ENCODE peak calls at places on chromosomes 4 and X, in nine cellular contexts. V, D, Z, G, W, B, J, U and M are unnamed samples. For H3K36me3 and H3K4me1, the result is how much of the 10 kb centered on the place peaks cover.

GRCh38 chrX:15269120-15269519 is 763 bp downstream of the ASB9 start:
- DNase-seq in J (no peak), D (no peak), V (no peak), U (no peak), Z (no peak), W (no peak), G (no peak), B (no peak), M (no peak)

GRCh38 chrX:75076429-75076828 is 79.7 kb downstream of the ABCB7 start:
- DNase-seq in B (no peak), U (no peak), Z (no peak), D (no peak), G (no peak), W (no peak), V (no peak), J (no peak), M (no peak)

GRCh38 chr4:8916251-8916913 is 44.7 kb upstream of the HMX1 start:
- DNase-seq in D (peak), Z (no peak), W (peak), J (no peak), U (no peak), V (no peak), B (no peak), G (no peak), M (no peak)

GRCh38 chr4:128844931-128845330 is 35.4 kb downstream of the JADE1 start:
- DNase-seq in U (no peak), J (no peak), V (no peak), W (no peak), G (no peak), Z (peak), D (no peak), B (peak), M (no peak)

GRCh38 chr4:54902261-54902660 is 223.1 kb downstream of the KDR start:
- DNase-seq in G (no peak), Z (no peak), D (no peak), J (no peak), V (no peak), B (no peak), U (no peak), W (no peak), M (no peak)

GRCh38 chr4:94766856-94767255 is 9.1 kb downstream of the BMPR1B start:
- DNase-seq in V (no peak), D (no peak), Z (no peak), J (no peak), W (no peak), U (no peak), G (no peak), B (no peak), M (no peak)

GRCh38 chrX:115372026-115372610 is 82.6 kb downstream of the LUZP4 start:
- DNase-seq in D (no peak), J (no peak), Z (peak), B (no peak), G (no peak), U (peak), V (no peak), W (no peak), M (peak)

GRCh38 chr4:113179091-113179490 is 129.6 kb downstream of the ANK2 start:
- DNase-seq in W (no peak), V (no peak), B (no peak), U (no peak), Z (peak), G (no peak), J (no peak), D (no peak), M (no peak)

GRCh38 chr4:144647095-144647959 is 1.4 kb downstream of the HHIP start:
- DNase-seq in Z (peak), W (no peak), B (no peak), D (no peak), V (no peak), G (no peak), J (no peak), U (no peak), M (no peak)

GRCh38 chr4:97643179-97643578 is 500.1 kb downstream of the STPG2 start:
- DNase-seq in J (no peak), D (no peak), U (no peak), Z (no peak), W (no peak), B (no peak), G (no peak), V (no peak), M (no peak)

DNA sequence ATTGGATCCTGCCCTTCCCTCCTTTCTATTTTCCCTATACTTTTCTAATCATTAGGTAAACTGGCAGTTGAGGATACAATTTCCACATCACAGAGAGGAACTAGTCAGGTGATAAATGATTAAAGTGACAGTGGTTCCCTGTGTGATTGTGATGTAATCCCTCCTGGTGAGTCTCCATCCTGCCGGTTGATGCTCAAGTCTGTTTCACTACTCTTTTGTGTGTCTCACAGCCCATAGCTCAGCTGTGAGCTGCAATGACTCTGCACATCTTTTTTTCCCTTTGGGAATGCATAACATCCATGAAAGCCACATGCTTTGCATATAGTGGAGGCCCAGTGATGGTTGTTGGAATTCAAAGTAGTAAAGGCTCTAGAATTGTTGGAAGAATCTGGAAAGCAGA is 60.4 kb downstream of the CCNI start:
- DNase-seq in Z (peak), G (no peak), J (no peak), U (no peak), W (no peak), V (no peak), B (no peak), D (no peak), M (no peak)
- H3K36me3 ChIP-seq in Z (under half), G (under half), J (under half), U (under half), W (under half), V (under half), B (under half), D (under half), M (half or more)

DNA sequence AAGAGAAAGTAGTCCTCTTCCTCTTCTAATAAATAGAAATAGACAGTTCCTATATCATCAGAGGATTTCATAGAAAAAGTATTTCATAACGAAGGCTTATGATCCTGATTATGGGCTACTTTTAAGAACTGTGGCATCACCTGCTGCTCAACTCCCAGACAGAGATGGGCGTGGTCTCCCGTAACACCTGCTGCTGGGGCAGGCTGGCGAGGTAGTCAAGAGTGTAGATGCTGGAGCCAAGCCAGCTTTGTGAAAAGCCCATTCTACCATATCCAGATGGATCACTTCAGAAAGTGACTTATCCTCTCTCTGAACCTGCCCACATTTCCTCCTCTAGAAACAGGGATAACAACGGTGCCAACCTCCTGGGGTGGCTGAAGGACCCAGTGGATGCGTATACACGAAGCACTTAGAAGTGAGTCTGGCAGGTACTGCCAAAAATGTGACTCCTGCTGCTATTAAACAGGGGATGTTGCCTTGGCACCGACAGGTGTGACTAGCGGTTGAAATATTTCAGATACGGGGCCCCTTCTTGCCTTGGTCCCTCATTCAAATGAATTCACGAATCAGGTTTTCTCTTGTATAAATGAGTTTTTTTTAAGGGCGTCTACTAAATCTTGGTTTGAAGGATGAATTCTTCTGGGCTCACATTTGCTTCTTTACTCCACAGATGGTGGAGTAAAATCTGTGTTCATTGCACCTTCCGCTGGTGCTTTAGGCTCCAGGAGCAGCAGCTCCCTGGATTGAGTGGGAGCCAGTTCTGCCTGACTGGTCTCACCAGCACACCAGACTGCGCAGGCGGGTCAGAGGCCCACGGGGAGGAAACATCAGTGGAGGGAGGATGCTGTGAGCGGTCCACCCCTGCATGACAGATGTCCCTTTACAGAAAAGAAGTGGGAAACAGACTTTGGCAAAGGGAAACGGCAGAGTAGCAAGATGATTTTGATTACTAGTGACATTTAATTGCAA is 95.7 kb downstream of the SORBS2 start:
- DNase-seq in V (no peak), Z (no peak), J (no peak), D (no peak), B (no peak), U (no peak), W (no peak), G (no peak), M (no peak)
- H3K4me1 ChIP-seq in V (under half), Z (under half), J (under half), D (under half), B (under half), U (under half), W (under half), G (under half), M (under half)

GRCh38 chr4:168857546-168858314 is 152.3 kb downstream of the CBR4 start:
- DNase-seq in D (no peak), Z (peak), V (no peak), G (no peak), J (no peak), B (no peak), W (no peak), U (no peak), M (no peak)

GRCh38 chr4:168859100-168859499 is 151.0 kb downstream of the CBR4 start:
- DNase-seq in U (no peak), Z (no peak), D (no peak), W (no peak), V (no peak), B (no peak), G (no peak), J (no peak), M (no peak)

GRCh38 chr4:168856312-168856711 is 153.7 kb downstream of the CBR4 start:
- DNase-seq in V (no peak), B (no peak), D (no peak), Z (peak), J (no peak), U (no peak), G (no peak), W (no peak), M (no peak)

GRCh38 chr4:168857009-168857408 is 153.0 kb downstream of the CBR4 start:
- DNase-seq in J (no peak), V (no peak), B (no peak), Z (no peak), D (no peak), U (no peak), G (no peak), W (no peak), M (no peak)

DNA sequence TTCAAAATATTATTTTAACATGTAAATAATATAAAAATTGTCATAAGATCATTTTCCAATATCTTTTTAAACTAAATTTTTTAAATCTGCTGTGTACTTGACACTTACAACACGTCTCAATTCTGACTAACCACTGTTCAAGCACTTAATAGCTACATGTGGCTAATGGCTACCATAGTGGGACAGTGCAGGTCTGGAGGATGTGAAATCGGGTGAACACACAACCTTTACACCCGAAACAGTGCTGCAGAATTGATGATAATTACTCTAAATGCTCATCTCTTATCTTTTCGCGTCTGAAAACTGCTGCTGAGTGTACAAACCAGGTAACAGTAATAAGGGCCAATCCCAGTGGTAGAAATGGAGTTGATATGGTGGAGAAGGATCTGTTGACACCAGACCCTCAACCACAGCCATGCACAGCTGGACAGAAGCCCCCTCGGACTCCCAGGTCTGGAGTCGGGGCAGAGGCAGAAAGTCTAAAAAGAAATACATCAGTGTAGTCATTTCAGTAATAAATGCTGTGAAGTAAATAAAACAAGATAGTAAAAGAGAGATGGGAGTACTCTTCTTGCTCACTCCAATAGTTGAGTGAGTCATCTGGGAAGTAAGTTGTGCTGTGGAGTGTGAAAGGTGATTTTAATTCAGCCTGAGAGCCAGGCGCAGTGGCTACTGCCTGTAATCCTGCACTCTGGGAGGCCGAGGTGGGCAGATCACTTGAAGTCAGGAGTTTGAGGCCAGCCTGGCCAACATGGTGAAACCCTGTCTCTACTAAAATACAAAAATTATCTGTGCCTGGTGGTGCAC is 150.0 kb downstream of the CBR4 start:
- DNase-seq in U (no peak), G (no peak), D (no peak), J (no peak), B (no peak), Z (no peak), W (no peak), V (no peak), M (no peak)
- H3K36me3 ChIP-seq in U (under half), G (under half), D (under half), J (under half), B (under half), Z (under half), W (under half), V (under half), M (under half)

GRCh38 chr4:108397850-108398249 is 222.5 kb upstream of the RPL34 start:
- DNase-seq in V (no peak), W (no peak), U (no peak), B (no peak), D (no peak), Z (no peak), G (no peak), J (no peak), M (no peak)

GRCh38 chr4:108396900-108397299 is 223.5 kb upstream of the RPL34 start:
- DNase-seq in V (no peak), W (no peak), U (no peak), J (no peak), D (no peak), G (no peak), B (no peak), Z (no peak), M (peak)

GRCh38 chr4:108398326-108398725 is 222.1 kb upstream of the RPL34 start:
- DNase-seq in Z (no peak), V (no peak), U (no peak), W (no peak), D (no peak), B (no peak), G (no peak), J (no peak), M (no peak)

GRCh38 chr4:108393870-108394269 is 225.1 kb upstream of the LEF1 start:
- DNase-seq in V (no peak), G (no peak), U (no peak), J (no peak), W (no peak), D (no peak), B (no peak), Z (no peak), M (no peak)

GRCh38 chr4:108395786-108396185 is 224.6 kb upstream of the RPL34 start:
- DNase-seq in U (no peak), J (no peak), V (no peak), W (no peak), G (no peak), Z (no peak), B (no peak), D (no peak), M (no peak)
- H3K4me1 ChIP-seq in U (under half), J (under half), V (under half), W (under half), G (under half), Z (under half), B (under half), D (under half), M (under half)

DNA sequence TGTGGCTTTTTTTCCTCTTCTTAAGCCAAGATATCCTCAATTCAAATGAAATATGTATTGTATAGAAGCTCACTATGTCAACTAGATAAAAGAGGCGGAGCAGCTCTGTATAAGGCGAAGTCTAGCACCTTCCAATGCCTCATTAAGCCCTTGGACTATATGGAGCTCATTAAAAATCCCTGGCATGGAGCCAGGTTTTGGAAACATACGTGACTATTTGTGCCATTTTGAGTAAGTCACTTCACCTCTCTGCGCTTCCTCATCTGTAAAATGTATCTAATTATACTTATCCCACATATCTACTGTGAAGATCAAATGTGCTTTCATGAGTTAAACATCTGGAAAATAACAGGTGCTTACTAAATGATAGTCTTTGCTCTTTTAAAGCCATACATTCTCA is 57.2 kb downstream of the YIPF6 start:
- DNase-seq in V (no peak), W (no peak), D (no peak), B (no peak), U (no peak), G (no peak), Z (no peak), J (no peak), M (no peak)
- H3K36me3 ChIP-seq in V (under half), W (under half), D (under half), B (under half), U (under half), G (under half), Z (under half), J (under half), M (under half)

GRCh38 chr4:87529187-87529586 is at the start of gene SPARCL1:
- DNase-seq in W (no peak), V (no peak), B (peak), U (no peak), G (peak), Z (peak), D (peak), J (no peak), M (no peak)
- H3K4me1 ChIP-seq in W (under half), V (under half), B (under half), U (under half), G (under half), Z (under half), D (under half), J (under half), M (under half)